ENCODE peak calls at places on chromosomes 5 and 9, in six cellular contexts. One of them, this sample, is unnamed.

GRCh38 chr9:137218754-137219271 is 3.2 kb downstream of the RNF208 start:
- DNase-seq in CD8-positive, alpha-beta T cell: no peak
- DNase-seq in heart left ventricle: no peak
- DNase-seq in neural progenitor cell: no peak
- DNase-seq in stomach: peak; percentile 86
- DNase-seq in AG04450: no peak
- DNase-seq in this sample: no peak

GRCh38 chr5:14842117-14842516 is 29.5 kb downstream of the ANKH start:
- DNase-seq in CD8-positive, alpha-beta T cell: no peak
- DNase-seq in heart left ventricle: no peak
- DNase-seq in neural progenitor cell: no peak
- DNase-seq in stomach: no peak
- DNase-seq in AG04450: no peak
- DNase-seq in this sample: no peak

GRCh38 chr9:125613156-125613555 is 93.9 kb downstream of the MAPKAP1 start:
- DNase-seq in CD8-positive, alpha-beta T cell: no peak
- DNase-seq in heart left ventricle: no peak
- DNase-seq in neural progenitor cell: no peak
- DNase-seq in stomach: no peak
- DNase-seq in AG04450: no peak
- DNase-seq in this sample: no peak

GRCh38 chr9:33750307-33750838 is 45.0 kb upstream of the PRSS3 start:
- DNase-seq in CD8-positive, alpha-beta T cell: no peak
- DNase-seq in heart left ventricle: no peak
- DNase-seq in neural progenitor cell: no peak
- DNase-seq in stomach: peak; percentile 41
- DNase-seq in AG04450: no peak
- DNase-seq in this sample: peak; percentile 65

GRCh38 chr5:93320920-93321319 is 260.1 kb downstream of the NR2F1-AS1 start:
- DNase-seq in CD8-positive, alpha-beta T cell: no peak
- DNase-seq in heart left ventricle: no peak
- DNase-seq in neural progenitor cell: no peak
- DNase-seq in stomach: no peak
- DNase-seq in AG04450: no peak
- DNase-seq in this sample: no peak

GRCh38 chr9:112753725-112754124 is 3.2 kb downstream of the SNX30 start:
- DNase-seq in CD8-positive, alpha-beta T cell: no peak
- DNase-seq in heart left ventricle: no peak
- DNase-seq in neural progenitor cell: no peak
- DNase-seq in stomach: no peak
- DNase-seq in AG04450: peak; percentile 67
- DNase-seq in this sample: no peak

GRCh38 chr9:87276327-87276841 is 221.3 kb upstream of the DAPK1 start:
- DNase-seq in CD8-positive, alpha-beta T cell: no peak
- DNase-seq in heart left ventricle: no peak
- DNase-seq in neural progenitor cell: no peak
- DNase-seq in stomach: no peak
- DNase-seq in AG04450: no peak
- DNase-seq in this sample: no peak

GRCh38 chr9:3894764-3895163 is 369.0 kb upstream of the RFX3 start:
- DNase-seq in CD8-positive, alpha-beta T cell: no peak
- DNase-seq in heart left ventricle: no peak
- DNase-seq in neural progenitor cell: no peak
- DNase-seq in stomach: no peak
- DNase-seq in AG04450: peak; percentile 93
- DNase-seq in this sample: no peak

GRCh38 chr5:145347026-145347616 is 488.0 kb downstream of the PRELID2 start:
- DNase-seq in CD8-positive, alpha-beta T cell: no peak
- DNase-seq in heart left ventricle: no peak
- DNase-seq in neural progenitor cell: peak; percentile 62
- DNase-seq in stomach: no peak
- DNase-seq in AG04450: peak; percentile 13
- DNase-seq in this sample: no peak

GRCh38 chr9:33917036-33917435 is 100.1 kb downstream of the UBE2R2 start:
- DNase-seq in CD8-positive, alpha-beta T cell: no peak
- DNase-seq in heart left ventricle: no peak
- DNase-seq in neural progenitor cell: no peak
- DNase-seq in stomach: no peak
- DNase-seq in AG04450: no peak
- DNase-seq in this sample: no peak

GRCh38 chr5:174293481-174293880 is 248.0 kb downstream of the NSG2 start:
- DNase-seq in CD8-positive, alpha-beta T cell: no peak
- DNase-seq in heart left ventricle: no peak
- DNase-seq in neural progenitor cell: no peak
- DNase-seq in stomach: no peak
- DNase-seq in AG04450: no peak
- DNase-seq in this sample: no peak

GRCh38 chr5:83472508-83473343 is 1.2 kb downstream of the VCAN start:
- DNase-seq in CD8-positive, alpha-beta T cell: no peak
- DNase-seq in heart left ventricle: peak; percentile 79
- DNase-seq in neural progenitor cell: peak; percentile 70
- DNase-seq in stomach: no peak
- DNase-seq in AG04450: no peak
- DNase-seq in this sample: no peak

GRCh38 chr5:181151146-181151545 is 3.8 kb downstream of the OR2V2 start:
- DNase-seq in CD8-positive, alpha-beta T cell: no peak
- DNase-seq in heart left ventricle: no peak
- DNase-seq in neural progenitor cell: peak; percentile 31
- DNase-seq in stomach: no peak
- DNase-seq in AG04450: no peak
- DNase-seq in this sample: no peak

GRCh38 chr9:14323969-14324366 is 10.0 kb upstream of the NFIB start:
- DNase-seq in CD8-positive, alpha-beta T cell: no peak
- DNase-seq in heart left ventricle: no peak
- DNase-seq in neural progenitor cell: no peak
- DNase-seq in stomach: no peak
- DNase-seq in AG04450: no peak
- DNase-seq in this sample: no peak

GRCh38 chr5:131661931-131662330 is 26.9 kb upstream of the RAPGEF6 start:
- DNase-seq in CD8-positive, alpha-beta T cell: no peak
- DNase-seq in heart left ventricle: no peak
- DNase-seq in neural progenitor cell: no peak
- DNase-seq in stomach: no peak
- DNase-seq in AG04450: no peak
- DNase-seq in this sample: no peak

GRCh38 chr5:109656829-109657228 is 32.9 kb upstream of the MAN2A1 start:
- DNase-seq in CD8-positive, alpha-beta T cell: no peak
- DNase-seq in heart left ventricle: peak; percentile 46
- DNase-seq in neural progenitor cell: no peak
- DNase-seq in stomach: no peak
- DNase-seq in AG04450: no peak
- DNase-seq in this sample: peak; percentile 62

GRCh38 chr9:5893591-5894236 is 3.0 kb downstream of the MLANA start:
- DNase-seq in CD8-positive, alpha-beta T cell: no peak
- DNase-seq in heart left ventricle: no peak
- DNase-seq in neural progenitor cell: no peak
- DNase-seq in stomach: no peak
- DNase-seq in AG04450: no peak
- DNase-seq in this sample: no peak

GRCh38 chr5:56715996-56716395 is 99.4 kb upstream of the MAP3K1 start:
- DNase-seq in CD8-positive, alpha-beta T cell: no peak
- DNase-seq in heart left ventricle: no peak
- DNase-seq in neural progenitor cell: no peak
- DNase-seq in stomach: no peak
- DNase-seq in AG04450: no peak
- DNase-seq in this sample: no peak

GRCh38 chr5:51159164-51159563 is 224.1 kb upstream of the ISL1 start:
- DNase-seq in CD8-positive, alpha-beta T cell: no peak
- DNase-seq in heart left ventricle: no peak
- DNase-seq in neural progenitor cell: no peak
- DNase-seq in stomach: no peak
- DNase-seq in AG04450: no peak
- DNase-seq in this sample: no peak

GRCh38 chr5:10844016-10844415 is 83.0 kb upstream of the DAP start:
- DNase-seq in CD8-positive, alpha-beta T cell: no peak
- DNase-seq in heart left ventricle: no peak
- DNase-seq in neural progenitor cell: no peak
- DNase-seq in stomach: no peak
- DNase-seq in AG04450: no peak
- DNase-seq in this sample: no peak

GRCh38 chr5:143124593-143124992 is 278.9 kb downstream of the NR3C1 start:
- DNase-seq in CD8-positive, alpha-beta T cell: no peak
- DNase-seq in heart left ventricle: no peak
- DNase-seq in neural progenitor cell: no peak
- DNase-seq in stomach: no peak
- DNase-seq in AG04450: no peak
- DNase-seq in this sample: no peak

GRCh38 chr5:73786043-73786831 is 160.2 kb downstream of the ARHGEF28 start:
- DNase-seq in CD8-positive, alpha-beta T cell: no peak
- DNase-seq in heart left ventricle: no peak
- DNase-seq in neural progenitor cell: no peak
- DNase-seq in stomach: no peak
- DNase-seq in AG04450: no peak
- DNase-seq in this sample: no peak
- TF ChIP-seq CTCF in CD8-positive, alpha-beta T cell: no peak
- TF ChIP-seq CTCF in heart left ventricle: no peak
- TF ChIP-seq CTCF in neural progenitor cell: no peak
- TF ChIP-seq CTCF in stomach: no peak
- TF ChIP-seq CTCF in AG04450: no peak
- TF ChIP-seq CTCF in this sample: no peak

GRCh38 chr9:97516111-97516510 is 14.6 kb downstream of the TMOD1 start:
- DNase-seq in CD8-positive, alpha-beta T cell: no peak
- DNase-seq in heart left ventricle: no peak
- DNase-seq in neural progenitor cell: no peak
- DNase-seq in stomach: no peak
- DNase-seq in AG04450: no peak
- DNase-seq in this sample: no peak
- H3K27ac ChIP-seq in CD8-positive, alpha-beta T cell: no peak overlapping the region
- H3K27ac ChIP-seq in heart left ventricle: no peak overlapping the region
- H3K27ac ChIP-seq in neural progenitor cell: no peak overlapping the region
- H3K27ac ChIP-seq in stomach: no peak overlapping the region
- H3K27ac ChIP-seq in AG04450: no peak overlapping the region
- H3K27ac ChIP-seq in this sample: no peak overlapping the region

GRCh38 chr9:114614373-114614772 is 3.3 kb downstream of the TMEM268 start:
- DNase-seq in CD8-positive, alpha-beta T cell: no peak
- DNase-seq in heart left ventricle: no peak
- DNase-seq in neural progenitor cell: no peak
- DNase-seq in stomach: no peak
- DNase-seq in AG04450: no peak
- DNase-seq in this sample: no peak
- TF ChIP-seq CTCF in CD8-positive, alpha-beta T cell: no peak
- TF ChIP-seq CTCF in heart left ventricle: no peak
- TF ChIP-seq CTCF in neural progenitor cell: peak; percentile 11
- TF ChIP-seq CTCF in stomach: no peak
- TF ChIP-seq CTCF in AG04450: no peak
- TF ChIP-seq CTCF in this sample: no peak

GRCh38 chr9:81609782-81610738 is 79.3 kb downstream of the TLE1 start:
- DNase-seq in CD8-positive, alpha-beta T cell: no peak
- DNase-seq in heart left ventricle: no peak
- DNase-seq in neural progenitor cell: no peak
- DNase-seq in stomach: no peak
- DNase-seq in AG04450: no peak
- DNase-seq in this sample: no peak
- H3K27ac ChIP-seq in CD8-positive, alpha-beta T cell: no peak overlapping the region
- H3K27ac ChIP-seq in heart left ventricle: no peak overlapping the region
- H3K27ac ChIP-seq in neural progenitor cell: no peak overlapping the region
- H3K27ac ChIP-seq in stomach: no peak overlapping the region
- H3K27ac ChIP-seq in AG04450: no peak overlapping the region
- H3K27ac ChIP-seq in this sample: no peak overlapping the region